ENCODE peak calls at places on chromosomes 11 and 22, in six cellular contexts. One of them, this sample, is unnamed.

GRCh38 chr11:117781650-117782049 is 15.4 kb downstream of the DSCAML1 start:
- DNase-seq in head of caudate nucleus: no peak
- DNase-seq in SW480: no peak
- DNase-seq in breast epithelium: no peak
- DNase-seq in CD8-positive, alpha-beta memory T cell: no peak
- DNase-seq in mesendoderm: no peak
- DNase-seq in this sample: no peak

GRCh38 chr22:36541831-36542391 is 12.9 kb upstream of the EIF3D start:
- DNase-seq in SW480: peak
- DNase-seq in head of caudate nucleus: no peak
- DNase-seq in breast epithelium: no peak
- DNase-seq in mesendoderm: no peak
- DNase-seq in CD8-positive, alpha-beta memory T cell: no peak
- DNase-seq in this sample: peak

GRCh38 chr11:79691445-79691844 is 250.6 kb upstream of the TENM4 start:
- DNase-seq in CD8-positive, alpha-beta memory T cell: no peak
- DNase-seq in SW480: no peak
- DNase-seq in breast epithelium: no peak
- DNase-seq in head of caudate nucleus: no peak
- DNase-seq in mesendoderm: no peak
- DNase-seq in this sample: no peak

GRCh38 chr11:85627332-85627997 is at the start of gene DLG2:
- DNase-seq in CD8-positive, alpha-beta memory T cell: no peak
- DNase-seq in head of caudate nucleus: peak
- DNase-seq in SW480: peak
- DNase-seq in breast epithelium: no peak
- DNase-seq in mesendoderm: peak
- DNase-seq in this sample: no peak

GRCh38 chr11:22657101-22657694 is 9.2 kb upstream of the GAS2 start:
- DNase-seq in mesendoderm: peak
- DNase-seq in breast epithelium: no peak
- DNase-seq in head of caudate nucleus: no peak
- DNase-seq in SW480: no peak
- DNase-seq in CD8-positive, alpha-beta memory T cell: no peak
- DNase-seq in this sample: no peak

GRCh38 chr22:50576806-50577696 is 1.2 kb downstream of the CPT1B start:
- DNase-seq in head of caudate nucleus: no peak
- DNase-seq in CD8-positive, alpha-beta memory T cell: no peak
- DNase-seq in mesendoderm: no peak
- DNase-seq in SW480: no peak
- DNase-seq in breast epithelium: no peak
- DNase-seq in this sample: no peak

GRCh38 chr11:62883677-62884076 is 3.0 kb downstream of the SLC3A2 start:
- DNase-seq in head of caudate nucleus: no peak
- DNase-seq in mesendoderm: no peak
- DNase-seq in SW480: no peak
- DNase-seq in breast epithelium: no peak
- DNase-seq in CD8-positive, alpha-beta memory T cell: no peak
- DNase-seq in this sample: no peak

GRCh38 chr11:41085123-41085522 is 374.3 kb downstream of the LRRC4C start:
- DNase-seq in mesendoderm: no peak
- DNase-seq in CD8-positive, alpha-beta memory T cell: no peak
- DNase-seq in head of caudate nucleus: no peak
- DNase-seq in SW480: no peak
- DNase-seq in breast epithelium: no peak
- DNase-seq in this sample: no peak

GRCh38 chr11:121656333-121657090 is 203.7 kb upstream of the SORL1-AS1 start:
- DNase-seq in head of caudate nucleus: peak
- DNase-seq in mesendoderm: no peak
- DNase-seq in CD8-positive, alpha-beta memory T cell: no peak
- DNase-seq in breast epithelium: no peak
- DNase-seq in SW480: no peak
- DNase-seq in this sample: no peak

GRCh38 chr22:31987180-31987579 is 42.8 kb downstream of the YWHAH start:
- DNase-seq in SW480: no peak
- DNase-seq in CD8-positive, alpha-beta memory T cell: no peak
- DNase-seq in mesendoderm: no peak
- DNase-seq in head of caudate nucleus: no peak
- DNase-seq in breast epithelium: no peak
- DNase-seq in this sample: no peak

GRCh38 chr11:121958978-121959340 is 157.1 kb downstream of the BLID start:
- DNase-seq in breast epithelium: no peak
- DNase-seq in head of caudate nucleus: no peak
- DNase-seq in SW480: no peak
- DNase-seq in CD8-positive, alpha-beta memory T cell: no peak
- DNase-seq in mesendoderm: no peak
- DNase-seq in this sample: no peak

GRCh38 chr11:2769409-2769778 is 69.6 kb upstream of the KCNQ1OT1 start:
- DNase-seq in mesendoderm: no peak
- DNase-seq in breast epithelium: no peak
- DNase-seq in SW480: no peak
- DNase-seq in CD8-positive, alpha-beta memory T cell: no peak
- DNase-seq in head of caudate nucleus: no peak
- DNase-seq in this sample: no peak

GRCh38 chr11:65375012-65375411 is 7.4 kb downstream of the SLC25A45 start:
- DNase-seq in head of caudate nucleus: no peak
- DNase-seq in CD8-positive, alpha-beta memory T cell: no peak
- DNase-seq in breast epithelium: no peak
- DNase-seq in SW480: no peak
- DNase-seq in mesendoderm: no peak
- DNase-seq in this sample: no peak

GRCh38 chr11:114984611-114985163 is 306.4 kb downstream of the NXPE2 start:
- DNase-seq in mesendoderm: no peak
- DNase-seq in CD8-positive, alpha-beta memory T cell: no peak
- DNase-seq in SW480: no peak
- DNase-seq in head of caudate nucleus: no peak
- DNase-seq in breast epithelium: no peak
- DNase-seq in this sample: no peak

GRCh38 chr22:45094081-45094720 is 69.5 kb upstream of the NUP50 start:
- DNase-seq in SW480: no peak
- DNase-seq in mesendoderm: no peak
- DNase-seq in head of caudate nucleus: no peak
- DNase-seq in breast epithelium: no peak
- DNase-seq in CD8-positive, alpha-beta memory T cell: no peak
- DNase-seq in this sample: no peak

GRCh38 chr11:121467965-121468364 is 15.2 kb upstream of the SORL1-AS1 start:
- DNase-seq in mesendoderm: no peak
- DNase-seq in CD8-positive, alpha-beta memory T cell: peak
- DNase-seq in SW480: no peak
- DNase-seq in breast epithelium: no peak
- DNase-seq in head of caudate nucleus: peak
- DNase-seq in this sample: no peak

GRCh38 chr11:65781962-65782815 is 1.4 kb upstream of the AP5B1 start:
- DNase-seq in breast epithelium: no peak
- DNase-seq in mesendoderm: no peak
- DNase-seq in SW480: no peak
- DNase-seq in CD8-positive, alpha-beta memory T cell: no peak
- DNase-seq in head of caudate nucleus: no peak
- DNase-seq in this sample: no peak

GRCh38 chr22:49208768-49209252 is 618.9 kb downstream of the BRD1 start:
- DNase-seq in breast epithelium: no peak
- DNase-seq in mesendoderm: peak
- DNase-seq in head of caudate nucleus: peak
- DNase-seq in SW480: no peak
- DNase-seq in CD8-positive, alpha-beta memory T cell: no peak
- DNase-seq in this sample: no peak

GRCh38 chr11:122789916-122790315 is 48.4 kb upstream of the CRTAM start:
- DNase-seq in CD8-positive, alpha-beta memory T cell: no peak
- DNase-seq in head of caudate nucleus: no peak
- DNase-seq in mesendoderm: no peak
- DNase-seq in SW480: no peak
- DNase-seq in breast epithelium: no peak
- DNase-seq in this sample: no peak

GRCh38 chr22:39437836-39438704 is 18.7 kb upstream of the MGAT3 start:
- DNase-seq in mesendoderm: no peak
- DNase-seq in breast epithelium: no peak
- DNase-seq in CD8-positive, alpha-beta memory T cell: no peak
- DNase-seq in SW480: no peak
- DNase-seq in head of caudate nucleus: no peak
- DNase-seq in this sample: no peak

GRCh38 chr11:101916422-101916821 is at the start of gene ANGPTL5:
- DNase-seq in CD8-positive, alpha-beta memory T cell: no peak
- DNase-seq in SW480: no peak
- DNase-seq in mesendoderm: no peak
- DNase-seq in breast epithelium: no peak
- DNase-seq in head of caudate nucleus: no peak
- DNase-seq in this sample: no peak

GRCh38 chr22:35183917-35184316 is 73.4 kb upstream of the HMGXB4 start:
- DNase-seq in SW480: no peak
- DNase-seq in breast epithelium: no peak
- DNase-seq in head of caudate nucleus: no peak
- DNase-seq in CD8-positive, alpha-beta memory T cell: no peak
- DNase-seq in mesendoderm: no peak
- DNase-seq in this sample: no peak

GRCh38 chr22:46537946-46538815 is 761 bp upstream of the CELSR1 start:
- DNase-seq in CD8-positive, alpha-beta memory T cell: no peak
- DNase-seq in mesendoderm: peak
- DNase-seq in SW480: peak
- DNase-seq in head of caudate nucleus: no peak
- DNase-seq in breast epithelium: no peak
- DNase-seq in this sample: peak

GRCh38 chr11:9078113-9079041 is 13.0 kb downstream of the SCUBE2 start:
- DNase-seq in SW480: no peak
- DNase-seq in head of caudate nucleus: no peak
- DNase-seq in CD8-positive, alpha-beta memory T cell: no peak
- DNase-seq in breast epithelium: no peak
- DNase-seq in mesendoderm: no peak
- DNase-seq in this sample: no peak

GRCh38 chr11:95556342-95557151 is 233.0 kb downstream of the FAM76B start:
- DNase-seq in SW480: no peak
- DNase-seq in mesendoderm: peak
- DNase-seq in CD8-positive, alpha-beta memory T cell: no peak
- DNase-seq in breast epithelium: no peak
- DNase-seq in head of caudate nucleus: no peak
- DNase-seq in this sample: no peak

This sample was measured in Calu3.